ENCODE peak calls at places on chromosomes 7 and 10, in four cellular contexts. U is K562, G is A549, A is suprapubic skin. K is an unnamed sample.

GRCh38 chr7:119197872-119198527 is 973.5 kb downstream of the ANKRD7 start:
- DNase-seq in U (peak; percentile 32), G (peak; percentile 1), A (no peak), K (peak; percentile 42)

GRCh38 chr7:89238156-89238555 is 442.6 kb upstream of the TEX47 start:
- DNase-seq in U (no peak), G (no peak), A (no peak), K (no peak)

GRCh38 chr10:43344051-43344450 is 27.4 kb upstream of the FXYD4 start:
- DNase-seq in U (no peak), G (no peak), A (no peak), K (no peak)

GRCh38 chr10:51010977-51011376 is 63.3 kb upstream of the PRKG1 start:
- DNase-seq in U (peak; percentile 62), G (peak; percentile 38), A (no peak), K (no peak)

GRCh38 chr7:53062796-53063195 is 27.4 kb downstream of the POM121L12 start:
- DNase-seq in U (no peak), G (no peak), A (no peak), K (no peak)

GRCh38 chr10:74234569-74234968 is 83.5 kb downstream of the ADK start:
- DNase-seq in U (no peak), G (no peak), A (no peak), K (no peak)

GRCh38 chr7:133300811-133301210 is 47.9 kb downstream of the EXOC4 start:
- DNase-seq in U (no peak), G (no peak), A (no peak), K (no peak)

GRCh38 chr7:12303096-12303495 is 92.0 kb downstream of the TMEM106B start:
- DNase-seq in U (no peak), G (no peak), A (no peak), K (no peak)

GRCh38 chr7:30996883-30997282 is 33.1 kb downstream of the GHRHR start:
- DNase-seq in U (no peak), G (no peak), A (no peak), K (no peak)

GRCh38 chr7:42214063-42214679 is 22.8 kb downstream of the GLI3 start:
- DNase-seq in U (no peak), G (no peak), A (no peak), K (no peak)

GRCh38 chr7:69906309-69906995 is 308.2 kb downstream of the AUTS2 start:
- DNase-seq in U (peak; percentile 6), G (no peak), A (no peak), K (no peak)

GRCh38 chr10:112461029-112461887 is 14.2 kb downstream of the VTI1A start:
- DNase-seq in U (peak; percentile 11), G (no peak), A (no peak), K (no peak)

GRCh38 chr10:78185693-78186055 is 152.0 kb downstream of the RPS24 start:
- DNase-seq in U (no peak), G (no peak), A (no peak), K (no peak)

GRCh38 chr10:124004372-124004928 is 88.9 kb downstream of the CHST15 start:
- DNase-seq in U (no peak), G (no peak), A (peak; percentile 75), K (peak; percentile 8)

GRCh38 chr7:55438765-55439525 is 73.8 kb downstream of the LANCL2 start:
- DNase-seq in U (no peak), G (no peak), A (no peak), K (peak; percentile 64)

GRCh38 chr7:72099784-72100183 is 312.4 kb downstream of the CALN1 start:
- DNase-seq in U (no peak), G (no peak), A (no peak), K (no peak)

GRCh38 chr7:28155964-28156363 is 24.6 kb downstream of the JAZF1 start:
- DNase-seq in U (no peak), G (no peak), A (no peak), K (no peak)

DNA sequence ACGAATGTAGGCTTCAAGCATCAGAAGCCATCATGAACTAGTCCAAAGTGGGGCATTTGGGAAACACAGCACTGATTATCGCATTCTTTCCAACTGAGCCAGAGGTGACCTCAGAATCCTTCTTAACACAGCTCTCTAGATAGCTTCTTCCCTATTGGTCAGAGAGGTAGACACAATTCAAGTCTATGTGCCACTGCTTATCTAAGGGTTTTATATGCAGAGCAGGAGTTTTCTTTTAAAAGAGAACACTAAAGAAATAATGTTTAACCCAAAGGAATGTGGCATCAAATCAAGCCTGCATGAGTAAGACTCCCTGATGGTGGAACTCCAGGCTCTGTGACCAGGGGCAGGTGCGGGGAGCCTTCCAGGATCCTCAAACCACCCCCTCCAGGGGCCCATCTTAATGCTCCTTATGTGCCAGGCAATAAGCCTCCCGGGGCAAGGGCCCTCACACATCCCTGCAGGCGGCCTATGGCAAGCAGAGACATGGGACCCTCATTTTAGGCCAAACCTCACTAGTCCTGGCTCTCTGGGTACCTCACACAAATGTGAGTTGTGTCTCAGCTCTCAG is 13.8 kb downstream of the HSPA12A start:
- DNase-seq in U (no peak), G (no peak), A (no peak), K (no peak)
- TF ChIP-seq POLR2A in U (no peak), G (no peak), A (no peak), K (no peak)

GRCh38 chr7:114428211-114428610 is 13.6 kb downstream of the FOXP2 start:
- DNase-seq in U (no peak), G (no peak), A (no peak), K (no peak)

GRCh38 chr7:114431198-114431597 is 16.6 kb downstream of the FOXP2 start:
- DNase-seq in U (no peak), G (no peak), A (no peak), K (no peak)

GRCh38 chr7:114426824-114427223 is 12.2 kb downstream of the FOXP2 start:
- DNase-seq in U (no peak), G (no peak), A (no peak), K (no peak)

GRCh38 chr7:114432627-114433026 is 18.0 kb downstream of the FOXP2 start:
- DNase-seq in U (no peak), G (no peak), A (no peak), K (no peak)
- TF ChIP-seq EP300 in U (no peak), G (no peak), A (no peak), K (no peak)

GRCh38 chr10:560314-560992 is 129.0 kb downstream of the DIP2C start:
- DNase-seq in U (no peak), G (no peak), A (no peak), K (no peak)
- H3K4me1 ChIP-seq in U (no peaks in the 10 kb centered on the region), G (peaks cover 4% of the 10 kb centered on the region), A (no peaks in the 10 kb centered on the region), K (peaks cover 5% of the 10 kb centered on the region)

DNA sequence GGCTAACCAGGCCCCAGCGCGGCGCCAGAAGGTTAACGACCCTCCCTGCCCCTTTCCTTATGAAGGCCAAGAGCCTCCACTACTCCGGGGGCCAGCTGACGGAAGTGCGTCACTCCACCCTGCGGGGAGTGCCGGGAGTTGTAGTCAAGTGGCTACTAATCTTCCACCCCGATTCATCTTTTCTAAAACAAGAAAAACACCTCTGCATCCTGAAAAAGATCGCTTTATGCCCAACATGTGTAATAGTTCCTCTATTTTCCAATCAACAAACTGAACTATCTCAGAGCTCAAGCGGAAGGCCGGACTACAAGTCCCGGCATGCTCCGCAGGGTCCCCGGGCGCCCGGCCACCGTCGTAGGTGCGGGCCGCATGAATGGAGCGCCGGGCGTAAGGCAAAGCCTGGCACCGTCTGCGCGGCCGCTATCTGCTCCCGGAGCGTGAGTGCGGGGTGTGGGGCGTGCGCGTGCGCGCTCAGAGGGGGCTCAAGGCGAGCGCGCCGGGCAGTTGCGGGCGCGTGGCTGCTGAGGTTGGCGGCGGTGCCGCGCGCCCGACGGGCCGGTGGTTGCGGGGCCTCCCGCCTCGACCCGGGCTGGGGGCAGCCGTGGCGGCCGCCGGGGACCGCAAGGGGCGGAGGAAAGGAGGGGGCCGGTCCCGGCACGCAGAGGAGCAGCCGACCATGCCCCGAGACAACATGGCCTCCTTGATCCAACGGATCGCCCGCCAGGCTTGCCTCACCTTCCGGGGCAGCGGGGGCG is at the start of gene ADO:
- DNase-seq in U (peak; percentile 89), G (peak; percentile 84), A (peak; percentile 90), K (peak; percentile 96)
- TF ChIP-seq POLR2A in U (peak; percentile 83), G (peak; percentile 83), A (no peak), K (peak; percentile 81)

GRCh38 chr7:129951076-129952011 is 1.4 kb downstream of the UBE2H start:
- DNase-seq in U (peak; percentile 76), G (no peak), A (no peak), K (no peak)

GRCh38 chr7:129950191-129950940 is 2.4 kb downstream of the UBE2H start:
- DNase-seq in U (no peak), G (no peak), A (no peak), K (no peak)

GRCh38 chr7:129955993-129956543 is 3.3 kb upstream of the UBE2H start:
- DNase-seq in U (no peak), G (no peak), A (no peak), K (no peak)

GRCh38 chr7:129952164-129952652 is 552 bp downstream of the UBE2H start:
- DNase-seq in U (peak; percentile 57), G (no peak), A (no peak), K (no peak)

GRCh38 chr7:129952653-129953560 is at the start of gene UBE2H:
- DNase-seq in U (peak; percentile 98), G (peak; percentile 92), A (peak; percentile 93), K (peak; percentile 93)
- TF ChIP-seq EP300 in U (no peak), G (no peak), A (no peak), K (no peak)